ENCODE peak calls at places on chromosomes 3 and 15, in four cellular contexts. C is T follicular helper cell, W is NCI-H524, I is hypothalamus. R is an unnamed sample.

GRCh38 chr3:155604967-155605366 is 139.9 kb downstream of the PLCH1 start:
- DNase-seq in C (no peak), W (no peak), I (no peak), R (no peak)

GRCh38 chr3:152524198-152525140 is 255.7 kb downstream of the MBNL1 start:
- DNase-seq in C (peak), W (no peak), I (peak), R (no peak)

GRCh38 chr15:94230886-94231727 is at the start of gene MCTP2:
- DNase-seq in C (peak), W (peak), I (no peak), R (peak)

GRCh38 chr3:56042326-56042951 is 425.8 kb downstream of the ERC2 start:
- DNase-seq in C (no peak), W (no peak), I (peak), R (no peak)

GRCh38 chr3:118536764-118537163 is 497.9 kb downstream of the IGSF11 start:
- DNase-seq in C (no peak), W (no peak), I (no peak), R (no peak)

GRCh38 chr15:65979316-65979715 is 110.0 kb downstream of the RAB11A start:
- DNase-seq in C (no peak), W (no peak), I (no peak), R (no peak)

GRCh38 chr3:194814878-194815357 is 129.2 kb downstream of the FAM43A start:
- DNase-seq in C (no peak), W (no peak), I (peak), R (no peak)

GRCh38 chr3:108388136-108389132 is 92.1 kb downstream of the HHLA2 start:
- DNase-seq in C (no peak), W (no peak), I (peak), R (no peak)

GRCh38 chr3:186625600-186626042 is 12.8 kb downstream of the AHSG start:
- DNase-seq in C (no peak), W (no peak), I (no peak), R (no peak)

GRCh38 chr15:83567318-83567717 is 86.6 kb upstream of the ADAMTSL3 start:
- DNase-seq in C (no peak), W (no peak), I (no peak), R (no peak)

GRCh38 chr3:132652640-132653270 is 6.9 kb downstream of the ACAD11 start:
- DNase-seq in C (no peak), W (no peak), I (no peak), R (no peak)

GRCh38 chr3:42657675-42658074 is 4.2 kb downstream of the ZBTB47 start:
- DNase-seq in C (no peak), W (no peak), I (no peak), R (no peak)

GRCh38 chr3:96755519-96755918 is 58.9 kb upstream of the EPHA6 start:
- DNase-seq in C (no peak), W (no peak), I (no peak), R (no peak)

GRCh38 chr3:143236226-143236964 is 116.8 kb downstream of the CHST2 start:
- DNase-seq in C (no peak), W (no peak), I (no peak), R (no peak)

GRCh38 chr15:87816811-87817210 is 439.7 kb downstream of the NTRK3 start:
- DNase-seq in C (no peak), W (no peak), I (no peak), R (no peak)

GRCh38 chr3:19775744-19776143 is 158.3 kb downstream of the EFHB start:
- DNase-seq in C (no peak), W (no peak), I (no peak), R (no peak)

GRCh38 chr15:80468776-80469175 is 64.6 kb downstream of the ARNT2 start:
- DNase-seq in C (no peak), W (no peak), I (no peak), R (no peak)

GRCh38 chr3:56624725-56625124 is 58.3 kb downstream of the TASOR start:
- DNase-seq in C (no peak), W (no peak), I (no peak), R (no peak)

GRCh38 chr3:127002195-127003174 is 19.6 kb downstream of the PLXNA1 start:
- DNase-seq in C (no peak), W (no peak), I (peak), R (peak)

GRCh38 chr3:126667631-126668449 is 12.9 kb upstream of the TXNRD3 start:
- DNase-seq in C (no peak), W (no peak), I (no peak), R (no peak)

GRCh38 chr15:94370197-94370987 is 139.0 kb downstream of the MCTP2 start:
- DNase-seq in C (no peak), W (no peak), I (no peak), R (no peak)

GRCh38 chr3:12986986-12987385 is 86.2 kb downstream of the IQSEC1 start:
- DNase-seq in C (no peak), W (peak), I (no peak), R (no peak)